ENCODE peak calls at places on chromosomes 5 and 9, in five cellular contexts. Z is HFF-Myc, S is OCI-LY7, P is BJ, J is hepatocyte. I is an unnamed sample.

GRCh38 chr9:7097785-7098420 is 340.1 kb downstream of the KDM4C start:
- DNase-seq in P (no peak), Z (no peak), S (no peak), J (no peak), I (no peak)

GRCh38 chr5:1901983-1902382 is 19.3 kb upstream of the IRX4 start:
- DNase-seq in Z (no peak), J (no peak), S (no peak), P (no peak), I (no peak)

GRCh38 chr5:135708481-135708880 is 126.0 kb upstream of the SLC25A48 start:
- DNase-seq in J (no peak), P (no peak), S (no peak), Z (no peak), I (no peak)

GRCh38 chr5:142296914-142297417 is 27.9 kb downstream of the SPRY4 start:
- DNase-seq in P (peak; percentile 72), S (no peak), J (no peak), Z (peak; percentile 86), I (peak; percentile 85)

GRCh38 chr9:127521919-127522304 is 70.6 kb downstream of the LRSAM1 start:
- DNase-seq in P (no peak), Z (no peak), J (no peak), S (no peak), I (no peak)

GRCh38 chr5:134568761-134569725 is 43.6 kb downstream of the JADE2 start:
- DNase-seq in J (no peak), S (no peak), Z (no peak), P (no peak), I (no peak)

GRCh38 chr9:19690128-19690527 is 98.7 kb downstream of the SLC24A2 start:
- DNase-seq in P (no peak), J (no peak), S (no peak), Z (no peak), I (peak; percentile 20)

GRCh38 chr5:109936091-109936490 is 246.4 kb downstream of the MAN2A1 start:
- DNase-seq in J (no peak), P (no peak), Z (no peak), S (no peak), I (no peak)

GRCh38 chr9:131982102-131982501 is 97.6 kb downstream of the MED27 start:
- DNase-seq in J (no peak), Z (no peak), P (no peak), S (no peak), I (no peak)

GRCh38 chr5:55636177-55636576 is 75.9 kb downstream of the SLC38A9 start:
- DNase-seq in Z (no peak), P (no peak), J (no peak), S (no peak), I (no peak)

GRCh38 chr5:67773439-67773988 is 442.0 kb upstream of the PIK3R1 start:
- DNase-seq in Z (no peak), J (peak; percentile 55), S (no peak), P (no peak), I (peak; percentile 43)

GRCh38 chr9:129803679-129804065 is 688 bp downstream of the TOR1B start:
- DNase-seq in Z (no peak), J (no peak), S (no peak), P (no peak), I (no peak)

GRCh38 chr5:6754766-6755165 is 41.5 kb downstream of the TENT4A start:
- DNase-seq in S (no peak), P (no peak), J (no peak), Z (no peak), I (no peak)

GRCh38 chr5:149688406-149688805 is 41.7 kb upstream of the PPARGC1B start:
- DNase-seq in J (no peak), P (no peak), S (no peak), Z (no peak), I (no peak)

GRCh38 chr5:6818594-6819512 is 105.6 kb downstream of the TENT4A start:
- DNase-seq in Z (no peak), P (no peak), J (no peak), S (no peak), I (no peak)

GRCh38 chr5:135599421-135600140 is 20.8 kb upstream of the CXCL14 start:
- DNase-seq in S (no peak), J (no peak), Z (no peak), P (no peak), I (no peak)

GRCh38 chr5:72305194-72306142 is 14.6 kb downstream of the MRPS27 start:
- DNase-seq in S (peak; percentile 64), P (no peak), J (no peak), Z (no peak), I (no peak)

GRCh38 chr9:16575142-16575877 is 295.2 kb downstream of the BNC2 start:
- DNase-seq in P (no peak), S (no peak), J (no peak), Z (no peak), I (no peak)

GRCh38 chr9:74322661-74323314 is 174.3 kb upstream of the RORB start:
- DNase-seq in J (no peak), S (no peak), Z (no peak), P (no peak), I (no peak)

GRCh38 chr9:130117816-130118632 is 54.2 kb upstream of the NCS1 start:
- DNase-seq in S (no peak), J (no peak), P (no peak), Z (no peak), I (peak; percentile 84)

GRCh38 chr5:163379298-163380155 is 57.9 kb upstream of the CCNG1 start:
- DNase-seq in J (peak; percentile 54), S (no peak), Z (no peak), P (no peak), I (peak; percentile 47)

GRCh38 chr9:118170032-118170955 is 466.1 kb downstream of the TLR4 start:
- DNase-seq in J (peak; percentile 73), Z (peak; percentile 0), P (no peak), S (peak; percentile 16), I (peak; percentile 34)

GRCh38 chr5:143376911-143377838 is 26.3 kb downstream of the NR3C1 start:
- DNase-seq in Z (peak; percentile 49), J (peak; percentile 38), P (peak; percentile 25), S (no peak), I (no peak)

GRCh38 chr9:5388026-5388806 is 48.5 kb upstream of the RLN1 start:
- DNase-seq in Z (no peak), S (no peak), P (no peak), J (no peak), I (no peak)

GRCh38 chr9:108934323-108934885 is at the start of gene ABITRAM:
- DNase-seq in Z (peak; percentile 31), P (no peak), J (peak; percentile 94), S (peak; percentile 92), I (peak; percentile 50)

GRCh38 chr9:137298983-137299521 is 3.0 kb downstream of the NRARP start:
- DNase-seq in Z (no peak), P (no peak), S (no peak), J (no peak), I (no peak)

GRCh38 chr9:89793551-89793950 is 188.7 kb downstream of the GADD45G start:
- DNase-seq in S (no peak), P (no peak), J (no peak), Z (no peak), I (no peak)

GRCh38 chr9:4964540-4964939 is 20.5 kb upstream of the JAK2 start:
- DNase-seq in Z (no peak), S (no peak), J (no peak), P (no peak), I (no peak)

GRCh38 chr5:14316471-14316870 is 173.3 kb downstream of the TRIO start:
- DNase-seq in P (no peak), S (no peak), J (no peak), Z (no peak), I (no peak)

GRCh38 chr9:104958756-104959155 is 30.8 kb upstream of the ABCA1 start:
- DNase-seq in S (no peak), Z (no peak), P (no peak), J (no peak), I (no peak)

GRCh38 chr5:179344301-179345178 is 721 bp downstream of the ADAMTS2 start:
- DNase-seq in S (no peak), Z (no peak), J (peak; percentile 33), P (no peak), I (no peak)

GRCh38 chr5:103346162-103346748 is 87.7 kb downstream of the MACIR start:
- DNase-seq in J (peak; percentile 17), S (no peak), Z (no peak), P (no peak), I (no peak)
- H3K4me3 ChIP-seq in J (no peak overlapping the region), S (no peak overlapping the region), Z (no peak overlapping the region), P (no peak overlapping the region), I (no peak overlapping the region)

DNA sequence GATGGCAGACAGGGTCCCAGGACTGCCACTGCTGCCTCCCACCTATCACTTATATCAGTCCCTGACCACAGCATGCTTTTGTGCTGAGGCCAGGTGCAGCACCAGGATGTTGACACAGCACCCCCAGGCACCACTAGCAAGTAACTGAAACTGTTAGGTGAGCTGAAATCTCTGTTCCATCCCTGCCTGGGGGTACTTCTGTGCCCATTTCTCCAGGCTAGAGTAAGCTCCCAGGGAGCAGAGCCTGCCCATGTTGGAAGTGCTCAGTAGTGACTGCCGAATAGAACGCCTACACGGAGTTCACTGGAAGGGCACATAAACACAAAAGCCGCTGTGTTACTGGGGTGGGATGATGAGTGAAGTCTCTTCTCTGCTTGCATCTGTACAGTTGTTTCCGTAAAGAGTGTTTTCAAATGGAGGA is 42.9 kb downstream of the POLR1E start:
- DNase-seq in Z (no peak), J (no peak), P (no peak), S (peak; percentile 47), I (no peak)
- TF ChIP-seq CTCF in Z (no peak), J (no peak), P (no peak), S (no peak), I (no peak)

GRCh38 chr9:123480096-123480495 is 124.1 kb downstream of the CRB2 start:
- DNase-seq in Z (no peak), S (no peak), J (no peak), P (no peak), I (no peak)

GRCh38 chr9:123482295-123482970 is 126.4 kb downstream of the CRB2 start:
- DNase-seq in P (no peak), Z (no peak), J (no peak), S (no peak), I (no peak)

GRCh38 chr9:123483191-123483803 is 127.3 kb downstream of the CRB2 start:
- DNase-seq in Z (no peak), P (no peak), J (no peak), S (no peak), I (no peak)

GRCh38 chr9:123478967-123479602 is 123.1 kb downstream of the CRB2 start:
- DNase-seq in Z (no peak), P (no peak), S (no peak), J (peak; percentile 45), I (no peak)

DNA sequence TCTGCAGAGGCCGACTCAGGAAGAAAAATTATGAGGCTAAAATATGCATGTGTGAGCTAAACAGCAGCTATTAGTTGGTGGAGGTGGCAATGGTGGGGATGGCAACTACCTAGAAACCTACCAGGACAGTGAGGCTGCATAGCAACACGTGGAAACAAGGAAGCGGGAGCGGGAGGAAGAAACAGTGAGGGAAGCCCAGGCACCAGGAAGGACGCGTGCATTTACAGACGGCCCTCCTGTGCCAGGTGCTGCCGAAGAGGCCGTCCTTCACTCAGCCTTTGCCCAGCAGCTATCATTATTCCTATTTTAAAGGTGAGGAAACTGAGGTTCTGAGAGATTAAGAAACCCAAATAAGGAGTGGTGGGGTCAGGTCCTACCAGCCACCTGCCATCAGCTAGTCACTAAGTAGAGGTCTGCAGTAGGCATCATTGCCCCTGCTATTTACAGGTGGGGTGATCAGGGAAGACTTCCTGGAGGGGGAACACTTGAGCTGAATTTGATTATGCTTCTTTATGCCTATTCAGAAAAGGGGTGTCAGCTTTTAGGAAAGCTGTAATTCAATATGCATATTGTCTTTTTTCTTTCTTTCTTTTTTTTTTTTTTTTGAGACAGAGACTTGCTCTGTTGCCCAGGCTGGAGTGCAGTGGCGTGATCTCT is 125.3 kb downstream of the CRB2 start:
- DNase-seq in P (no peak), J (no peak), S (no peak), Z (no peak), I (no peak)
- H3K4me3 ChIP-seq in P (no peak overlapping the region), J (no peak overlapping the region), S (no peak overlapping the region), Z (no peak overlapping the region), I (no peak overlapping the region)

GRCh38 chr9:133781828-133782135 is 43.6 kb upstream of the SARDH start:
- DNase-seq in J (no peak), Z (no peak), P (no peak), S (no peak), I (no peak)
- TF ChIP-seq CTCF in J (no peak), Z (no peak), P (no peak), S (no peak), I (no peak)